ENCODE peak calls at places on chromosomes 6 and 20, in four cellular contexts. L is HuH-7.5; G is left ventricle myocardium inferior; W is stimulated activated CD8-positive, alpha-beta memory T cell treated with anti-CD3 and anti-CD28 coated beads, Interleukin-2, amount 100 ng/mL, for 1 hour. Z is an unnamed sample.

GRCh38 chr6:105595829-105596228 is 192.9 kb upstream of the PREP start:
- DNase-seq in L (no peak), G (no peak), W (no peak), Z (no peak)

GRCh38 chr6:106609699-106610098 is 19.6 kb downstream of the RTN4IP1 start:
- DNase-seq in L (peak; percentile 20), G (no peak), W (no peak), Z (no peak)

GRCh38 chr20:9744551-9744950 is 94.3 kb downstream of the PAK5 start:
- DNase-seq in L (no peak), G (no peak), W (no peak), Z (no peak)

GRCh38 chr6:125142614-125143013 is 11.0 kb upstream of the TPD52L1 start:
- DNase-seq in L (no peak), G (no peak), W (no peak), Z (no peak)

GRCh38 chr6:135334169-135334568 is 153.1 kb downstream of the MYB start:
- DNase-seq in L (no peak), G (no peak), W (no peak), Z (no peak)

GRCh38 chr20:50824137-50824536 is 29.3 kb downstream of the BCAS4 start:
- DNase-seq in L (no peak), G (no peak), W (no peak), Z (peak; percentile 65)

GRCh38 chr6:44339763-44340625 is 2.5 kb upstream of the SPATS1 start:
- DNase-seq in L (no peak), G (no peak), W (no peak), Z (no peak)

GRCh38 chr6:137297887-137298286 is 78.7 kb upstream of the IFNGR1 start:
- DNase-seq in L (no peak), G (no peak), W (no peak), Z (peak; percentile 32)

GRCh38 chr6:38179794-38180430 is 360.4 kb downstream of the ZFAND3 start:
- DNase-seq in L (no peak), G (no peak), W (no peak), Z (no peak)

Z was measured in ovary.